ENCODE peak calls at places on chromosomes 2 and 18, in seven cellular contexts. W, Q, R, M, F, K and V are unnamed samples.

GRCh38 chr2:240143801-240144648 is 3.6 kb upstream of the OTOS start:
- DNase-seq in K (peak), R (peak), F (peak), M (peak), W (no peak), Q (peak), V (peak)

GRCh38 chr2:12870692-12871091 is 154.0 kb downstream of the TRIB2 start:
- DNase-seq in Q (peak), R (no peak), F (no peak), W (no peak), M (no peak), K (no peak), V (no peak)

GRCh38 chr2:230413465-230413864 is 2.5 kb upstream of the SP100 start:
- DNase-seq in F (peak), R (no peak), M (no peak), Q (no peak), K (no peak), W (no peak), V (no peak)

GRCh38 chr2:55223958-55224760 is 7.9 kb downstream of the CLHC1 start:
- DNase-seq in R (no peak), Q (no peak), F (no peak), M (no peak), W (no peak), K (no peak), V (no peak)

GRCh38 chr2:162037886-162038285 is 36.1 kb downstream of the DPP4 start:
- DNase-seq in W (no peak), K (no peak), M (no peak), F (no peak), R (no peak), Q (no peak), V (no peak)

GRCh38 chr2:19009510-19009909 is 348.9 kb downstream of the OSR1 start:
- DNase-seq in F (no peak), Q (no peak), W (no peak), M (no peak), K (no peak), R (no peak), V (no peak)

GRCh38 chr2:49298230-49298629 is 143.9 kb upstream of the FSHR start:
- DNase-seq in K (no peak), Q (no peak), F (peak), M (no peak), R (no peak), W (no peak), V (no peak)

GRCh38 chr2:157056200-157056676 is 201.3 kb upstream of the GALNT5 start:
- DNase-seq in F (peak), K (no peak), Q (peak), W (no peak), M (no peak), R (no peak), V (peak)

GRCh38 chr18:32287873-32288272 is 98.0 kb downstream of the MEP1B start:
- DNase-seq in Q (no peak), M (no peak), R (no peak), F (no peak), W (no peak), K (no peak), V (no peak)

GRCh38 chr2:10333247-10333613 is 30.5 kb downstream of the HPCAL1 start:
- DNase-seq in W (no peak), M (peak), Q (no peak), R (no peak), K (no peak), F (peak), V (no peak)

GRCh38 chr2:173390036-173390435 is 35.4 kb downstream of the CDCA7 start:
- DNase-seq in M (no peak), W (no peak), K (no peak), F (no peak), Q (no peak), R (no peak), V (no peak)